ENCODE peak calls at places on chromosomes 11 and 22, in five cellular contexts. U, V, N, J and E are unnamed samples.

GRCh38 chr11:1089738-1090599 is 15.3 kb downstream of the MUC2 start:
- DNase-seq in U (no peak), V (no peak), N (no peak), J (no peak), E (no peak)

GRCh38 chr22:44755956-44756361 is 3.6 kb downstream of the ARHGAP8 start:
- DNase-seq in U (no peak), V (no peak), N (no peak), J (no peak), E (no peak)

GRCh38 chr11:14308114-14308896 is 50.7 kb downstream of the RRAS2 start:
- DNase-seq in U (no peak), V (peak; percentile 9), N (no peak), J (no peak), E (no peak)

GRCh38 chr11:75858613-75859012 is 43.6 kb downstream of the UVRAG start:
- DNase-seq in U (no peak), V (peak; percentile 15), N (no peak), J (no peak), E (no peak)

GRCh38 chr22:28798810-28799124 is 1.6 kb downstream of the XBP1 start:
- DNase-seq in U (no peak), V (no peak), N (no peak), J (no peak), E (no peak)

GRCh38 chr11:76448506-76448905 is 3.7 kb downstream of the EMSY start:
- DNase-seq in U (no peak), V (no peak), N (no peak), J (no peak), E (no peak)

GRCh38 chr22:46691571-46691970 is 46.5 kb downstream of the CERK start:
- DNase-seq in U (no peak), V (no peak), N (no peak), J (no peak), E (no peak)

GRCh38 chr11:114501901-114502300 is 57.8 kb downstream of the NXPE1 start:
- DNase-seq in U (no peak), V (no peak), N (no peak), J (no peak), E (no peak)

GRCh38 chr11:66188580-66188979 is 79.9 kb upstream of the RAB1B start:
- DNase-seq in U (no peak), V (peak; percentile 19), N (no peak), J (no peak), E (no peak)

GRCh38 chr11:65169164-65169641 is 830 bp upstream of the SPDYC start:
- DNase-seq in U (no peak), V (no peak), N (no peak), J (no peak), E (no peak)

GRCh38 chr22:39283312-39284141 is 35.9 kb downstream of the RPL3 start:
- DNase-seq in U (no peak), V (no peak), N (no peak), J (no peak), E (no peak)

GRCh38 chr11:57541099-57541670 is 3.8 kb downstream of the SMTNL1 start:
- DNase-seq in U (no peak), V (no peak), N (no peak), J (no peak), E (no peak)

GRCh38 chr22:22076937-22077703 is 94.5 kb upstream of the TOP3B start:
- DNase-seq in U (no peak), V (no peak), N (no peak), J (no peak), E (no peak)

GRCh38 chr11:46718155-46719019 is 626 bp upstream of the F2 start:
- DNase-seq in U (no peak), V (no peak), N (peak; percentile 92), J (no peak), E (no peak)

GRCh38 chr11:115325523-115325922 is 178.7 kb downstream of the CADM1 start:
- DNase-seq in U (no peak), V (no peak), N (no peak), J (no peak), E (no peak)

GRCh38 chr22:45453764-45454163 is 40.3 kb downstream of the RIBC2 start:
- DNase-seq in U (no peak), V (no peak), N (no peak), J (no peak), E (no peak)

GRCh38 chr11:72240461-72241289 is 3.3 kb downstream of the PHOX2A start:
- DNase-seq in U (no peak), V (no peak), N (no peak), J (no peak), E (no peak)

GRCh38 chr11:114622858-114623257 is 27.3 kb upstream of the NXPE4 start:
- DNase-seq in U (no peak), V (no peak), N (no peak), J (no peak), E (no peak)

GRCh38 chr22:19206287-19206686 is 27.8 kb upstream of the SLC25A1 start:
- DNase-seq in U (no peak), V (no peak), N (no peak), J (no peak), E (no peak)

GRCh38 chr11:133660202-133660568 is 127.9 kb upstream of the OPCML start:
- DNase-seq in U (no peak), V (no peak), N (no peak), J (no peak), E (no peak)

GRCh38 chr11:13983081-13983751 is 20.7 kb downstream of the SPON1 start:
- DNase-seq in U (no peak), V (no peak), N (no peak), J (no peak), E (no peak)

GRCh38 chr22:41560095-41560487 is 719 bp upstream of the CSDC2 start:
- DNase-seq in U (no peak), V (no peak), N (no peak), J (no peak), E (no peak)

GRCh38 chr11:111298466-111299110 is at the start of gene POU2AF3:
- DNase-seq in U (no peak), V (no peak), N (no peak), J (no peak), E (no peak)